ENCODE peak calls at places on chromosomes 3 and 15, in ten cellular contexts. B, C, V, P, Q, K, I, G, J and T are unnamed samples.

GRCh38 chr3:126132751-126133511 is 47.5 kb downstream of the ALDH1L1 start:
- DNase-seq in B (peak; percentile 76), J (peak; percentile 49), V (peak; percentile 24), Q (no peak), G (no peak), C (no peak), I (peak; percentile 22), P (peak; percentile 13), K (no peak), T (peak; percentile 28)

GRCh38 chr15:66400351-66400774 is 13.7 kb downstream of the MAP2K1 start:
- DNase-seq in K (no peak), C (no peak), B (no peak), G (no peak), J (peak; percentile 37), P (no peak), Q (no peak), V (no peak), I (no peak), T (no peak)

GRCh38 chr3:64152100-64152499 is 73.2 kb downstream of the PRICKLE2 start:
- DNase-seq in G (no peak), J (peak; percentile 88), K (no peak), I (peak; percentile 90), B (no peak), C (no peak), Q (no peak), V (no peak), P (no peak), T (no peak)

GRCh38 chr3:168952551-168952950 is 711.0 kb downstream of the MECOM start:
- DNase-seq in Q (no peak), J (peak; percentile 66), B (no peak), K (no peak), P (no peak), I (peak; percentile 76), G (no peak), C (no peak), V (no peak), T (no peak)

GRCh38 chr3:71881041-71881440 is 96.1 kb upstream of the PROK2 start:
- DNase-seq in V (no peak), K (no peak), C (no peak), I (no peak), Q (no peak), J (no peak), P (no peak), G (no peak), B (no peak), T (no peak)

GRCh38 chr15:69537888-69538287 is 85.3 kb downstream of the RPLP1 start:
- DNase-seq in P (no peak), G (no peak), B (no peak), V (no peak), K (no peak), I (no peak), Q (peak; percentile 60), J (no peak), C (no peak), T (no peak)

GRCh38 chr3:42503251-42503924 is 945 bp downstream of the VIPR1 start:
- DNase-seq in V (no peak), C (no peak), Q (no peak), I (no peak), G (no peak), B (no peak), J (no peak), P (peak; percentile 11), K (peak; percentile 3), T (no peak)

GRCh38 chr3:8576841-8577553 is 67.6 kb downstream of the SSUH2 start:
- DNase-seq in G (no peak), J (peak; percentile 97), B (no peak), V (no peak), I (peak; percentile 59), C (no peak), P (no peak), Q (no peak), K (no peak), T (no peak)

GRCh38 chr15:77138167-77138522 is 67.2 kb upstream of the TSPAN3 start:
- DNase-seq in B (no peak), Q (no peak), C (no peak), P (no peak), J (peak; percentile 31), K (no peak), I (no peak), G (no peak), V (no peak), T (no peak)

GRCh38 chr3:25021816-25022215 is 406.2 kb upstream of the RARB start:
- DNase-seq in K (no peak), G (no peak), B (no peak), Q (no peak), P (no peak), J (peak; percentile 89), C (no peak), I (peak; percentile 47), V (no peak), T (no peak)
- TF ChIP-seq CTCF in K (peak; percentile 60), G (peak; percentile 56), B (peak; percentile 75), Q (no peak), P (peak; percentile 44), J (peak; percentile 84), C (no peak), I (peak; percentile 57), V (no peak), T (peak; percentile 12)

GRCh38 chr15:52261498-52262242 is 33.9 kb downstream of the MYO5C start:
- DNase-seq in I (peak; percentile 84), G (peak; percentile 78), B (peak; percentile 86), Q (peak; percentile 62), K (peak; percentile 87), V (no peak), P (peak; percentile 66), C (peak; percentile 33), J (peak; percentile 81), T (peak; percentile 49)
- TF ChIP-seq CTCF in I (peak; percentile 18), G (peak; percentile 6), B (peak; percentile 18), Q (peak; percentile 20), K (no peak), V (peak; percentile 12), P (no peak), C (no peak), J (peak; percentile 14), T (peak; percentile 12)

DNA sequence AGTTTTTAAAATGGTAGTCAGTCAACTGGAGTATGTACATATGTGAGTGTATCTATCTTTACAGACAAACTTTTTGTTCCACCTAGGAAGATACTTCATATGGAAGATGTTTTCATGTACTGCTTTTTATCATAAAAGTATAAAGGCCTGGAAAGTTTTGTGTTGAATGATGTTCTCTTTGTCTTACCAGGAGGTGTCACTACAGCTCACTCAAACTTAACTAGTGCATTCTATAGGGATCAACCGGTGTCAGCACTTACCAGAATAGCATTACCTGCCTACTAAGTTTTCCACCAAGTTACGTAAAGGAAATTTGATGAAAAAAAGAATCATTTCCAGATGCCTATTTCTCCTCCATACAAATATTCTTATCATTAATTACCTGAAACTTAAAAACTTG is 522.6 kb upstream of the SEMA6D start:
- DNase-seq in C (no peak), P (no peak), J (peak; percentile 79), V (no peak), B (no peak), I (peak; percentile 50), K (no peak), G (no peak), Q (no peak), T (no peak)
- TF ChIP-seq CTCF in C (no peak), P (no peak), J (peak; percentile 53), V (no peak), B (peak; percentile 54), I (peak; percentile 32), K (peak; percentile 56), G (peak; percentile 28), Q (peak; percentile 58), T (no peak)

GRCh38 chr15:75809986-75810750 is 33.1 kb upstream of the UBE2Q2 start:
- DNase-seq in P (no peak), B (no peak), G (no peak), C (no peak), J (peak; percentile 47), K (no peak), Q (peak; percentile 36), I (peak; percentile 52), V (no peak), T (no peak)
- TF ChIP-seq CTCF in P (no peak), B (peak; percentile 49), G (peak; percentile 40), C (no peak), J (peak; percentile 61), K (peak; percentile 19), Q (peak; percentile 55), I (peak; percentile 56), V (peak; percentile 34), T (no peak)

DNA sequence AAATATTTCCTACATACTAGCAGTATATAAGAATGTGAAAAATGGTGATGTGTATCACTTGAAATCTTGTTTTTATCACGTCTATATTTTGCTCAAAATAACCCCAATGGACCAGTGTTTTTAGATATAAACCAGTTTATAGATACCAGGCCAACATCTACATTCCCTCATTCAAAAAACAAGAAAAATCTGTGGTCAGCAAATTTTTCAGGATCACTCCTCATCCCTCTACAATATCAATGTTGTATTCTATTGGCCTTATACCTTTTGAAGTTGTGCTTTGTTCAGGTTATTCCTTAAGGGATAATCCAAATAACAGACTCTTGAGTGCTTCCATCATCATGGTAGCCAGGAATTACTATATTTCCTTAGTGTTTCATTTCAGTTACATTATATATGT is 332.9 kb upstream of the ARRDC4 start:
- DNase-seq in K (no peak), G (no peak), V (no peak), P (no peak), Q (no peak), C (no peak), J (no peak), I (no peak), B (no peak), T (no peak)
- TF ChIP-seq CTCF in K (no peak), G (no peak), V (no peak), P (no peak), Q (no peak), C (no peak), J (no peak), I (no peak), B (no peak), T (no peak)

DNA sequence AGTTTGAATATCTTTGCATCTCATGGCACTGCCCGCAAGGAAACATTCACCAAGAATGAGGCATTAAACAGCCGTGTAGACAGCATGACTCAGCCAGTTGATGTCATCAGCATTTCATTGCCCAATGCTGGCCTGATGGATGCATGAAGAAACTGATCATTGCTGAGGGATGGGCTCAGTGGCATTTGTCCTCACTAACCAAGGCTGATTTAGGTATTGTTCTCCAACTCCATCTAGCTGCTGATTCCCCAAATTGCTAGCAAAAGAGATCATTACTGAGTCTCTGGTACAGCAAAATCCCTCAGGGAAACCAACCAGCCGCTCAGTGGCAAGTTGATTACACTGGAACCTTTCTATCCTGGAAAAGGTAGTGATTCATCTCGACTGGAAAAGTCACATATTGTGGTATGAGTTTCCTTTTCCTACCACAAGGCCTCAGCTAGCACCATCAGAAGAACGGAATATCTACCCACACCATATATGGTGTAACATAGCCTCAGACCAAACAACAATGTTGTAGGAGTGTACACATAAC is 186.5 kb upstream of the GAP43 start:
- DNase-seq in K (no peak), C (no peak), G (peak; percentile 81), Q (peak; percentile 81), B (no peak), V (no peak), I (peak; percentile 88), J (peak; percentile 94), P (no peak), T (no peak)
- TF ChIP-seq CTCF in K (no peak), C (no peak), G (peak; percentile 40), Q (peak; percentile 78), B (peak; percentile 32), V (no peak), I (peak; percentile 58), J (peak; percentile 70), P (no peak), T (no peak)